ENCODE peak calls at places on chromosome 11, in eight cellular contexts. E is activated naive CD4-positive, alpha-beta T cell treated with anti-CD3 and anti-CD28 coated beads, Interleukin-2, amount 50 U/mL, for 72 hours; B is T-cell; N is activated CD4-positive, alpha-beta T cell treated with anti-CD3 and anti-CD28 coated beads for 36 hours; S is activated T-cell treated with anti-CD3 and anti-CD28 coated beads, Interleukin-2, amount 50 U/mL, for 4 hours; Q is lower lobe of right lung; H is CD8-positive, alpha-beta T cell; C is A549. T is an unnamed sample.

GRCh38 chr11:77752518-77752917 is 68.0 kb downstream of the RSF1 start:
- ATAC-seq in B (no peak), S (no peak), Q (no peak), H (no peak), C (no peak), N (no peak), E (no peak), T (no peak)

GRCh38 chr11:90220391-90220790 is 2.5 kb downstream of the CHORDC1 start:
- ATAC-seq in B (no peak), N (no peak), S (no peak), Q (no peak), E (no peak), C (no peak), H (no peak), T (no peak)

GRCh38 chr11:77656362-77656761 is 18.8 kb upstream of the CLNS1A start:
- ATAC-seq in C (no peak), Q (peak), E (no peak), S (no peak), N (no peak), H (no peak), B (no peak), T (no peak)

GRCh38 chr11:34809191-34810106 is 106.7 kb downstream of the APIP start:
- ATAC-seq in B (no peak), Q (no peak), C (no peak), N (peak), H (no peak), S (no peak), E (no peak), T (no peak)

GRCh38 chr11:116194156-116194904 is 578.5 kb downstream of the BUD13 start:
- ATAC-seq in B (no peak), S (no peak), E (no peak), C (no peak), Q (peak), H (no peak), N (no peak), T (peak)

GRCh38 chr11:11056749-11057471 is 199.1 kb upstream of the ZBED5 start:
- ATAC-seq in C (no peak), Q (no peak), N (no peak), H (no peak), S (no peak), E (no peak), B (no peak), T (no peak)

GRCh38 chr11:105573091-105573490 is 36.8 kb upstream of the GRIA4 start:
- ATAC-seq in H (no peak), N (no peak), B (no peak), Q (no peak), E (no peak), C (no peak), S (no peak), T (no peak)

GRCh38 chr11:46036969-46037368 is 84.3 kb downstream of the PHF21A start:
- ATAC-seq in S (no peak), H (no peak), N (no peak), E (no peak), Q (no peak), B (no peak), C (no peak), T (no peak)

GRCh38 chr11:70420008-70420464 is 21.7 kb downstream of the CTTN start:
- ATAC-seq in H (no peak), N (no peak), B (no peak), Q (no peak), E (no peak), C (no peak), S (no peak), T (no peak)

GRCh38 chr11:43789700-43790443 is 90.8 kb upstream of the ALKBH3 start:
- ATAC-seq in S (no peak), B (no peak), N (no peak), Q (no peak), C (peak), E (no peak), H (no peak), T (peak)

GRCh38 chr11:126731526-126731925 is 269.0 kb downstream of the KIRREL3 start:
- ATAC-seq in S (no peak), N (no peak), C (no peak), E (no peak), Q (no peak), B (no peak), H (no peak), T (no peak)

GRCh38 chr11:86918943-86919342 is 36.3 kb downstream of the FZD4 start:
- ATAC-seq in N (no peak), H (no peak), E (no peak), S (no peak), C (no peak), Q (no peak), B (no peak), T (no peak)

GRCh38 chr11:63508009-63508408 is 2.1 kb downstream of the LGALS12 start:
- ATAC-seq in Q (peak), C (peak), B (no peak), E (no peak), N (no peak), H (no peak), S (no peak), T (peak)

GRCh38 chr11:88359529-88359928 is 22.0 kb upstream of the CTSC start:
- ATAC-seq in B (peak), C (no peak), H (peak), E (peak), Q (peak), N (peak), S (peak), T (no peak)

GRCh38 chr11:85682330-85683305 is 3.4 kb downstream of the CCDC89 start:
- ATAC-seq in N (peak), E (peak), C (peak), B (peak), Q (peak), S (peak), H (peak), T (peak)